ENCODE peak calls at places on chromosomes 1 and 21, in eight cellular contexts. One of them, this sample, is unnamed. For H3K27me3, the result is how much of the 10 kb centered on the place peaks cover.

GRCh38 chr1:23422313-23422877 is 2.2 kb downstream of the TCEA3 start:
- DNase-seq in esophagus squamous epithelium: no peak
- DNase-seq in colonic mucosa: peak
- DNase-seq in PC-9: no peak
- DNase-seq in heart left ventricle: peak
- DNase-seq in left ventricle myocardium inferior: peak
- DNase-seq in right cardiac atrium: peak
- DNase-seq in brain microvascular endothelial cell: peak
- DNase-seq in this sample: peak

GRCh38 chr1:219324171-219324570 is 150.5 kb downstream of the LYPLAL1 start:
- DNase-seq in esophagus squamous epithelium: no peak
- DNase-seq in colonic mucosa: no peak
- DNase-seq in PC-9: no peak
- DNase-seq in heart left ventricle: no peak
- DNase-seq in left ventricle myocardium inferior: no peak
- DNase-seq in right cardiac atrium: no peak
- DNase-seq in brain microvascular endothelial cell: no peak
- DNase-seq in this sample: no peak

GRCh38 chr21:42427809-42428419 is 24.2 kb downstream of the UBASH3A start:
- DNase-seq in esophagus squamous epithelium: no peak
- DNase-seq in colonic mucosa: no peak
- DNase-seq in PC-9: no peak
- DNase-seq in heart left ventricle: no peak
- DNase-seq in left ventricle myocardium inferior: no peak
- DNase-seq in right cardiac atrium: no peak
- DNase-seq in brain microvascular endothelial cell: no peak
- DNase-seq in this sample: no peak

GRCh38 chr1:24283326-24284155 is 35.6 kb upstream of the GRHL3 start:
- DNase-seq in esophagus squamous epithelium: no peak
- DNase-seq in colonic mucosa: peak
- DNase-seq in PC-9: peak
- DNase-seq in heart left ventricle: no peak
- DNase-seq in left ventricle myocardium inferior: no peak
- DNase-seq in right cardiac atrium: no peak
- DNase-seq in brain microvascular endothelial cell: peak
- DNase-seq in this sample: peak

GRCh38 chr1:205515781-205516253 is 11.3 kb downstream of the CDK18 start:
- DNase-seq in esophagus squamous epithelium: no peak
- DNase-seq in colonic mucosa: no peak
- DNase-seq in PC-9: no peak
- DNase-seq in heart left ventricle: peak
- DNase-seq in left ventricle myocardium inferior: peak
- DNase-seq in right cardiac atrium: no peak
- DNase-seq in brain microvascular endothelial cell: peak
- DNase-seq in this sample: peak

GRCh38 chr1:234585333-234586055 is 24.5 kb downstream of the IRF2BP2 start:
- DNase-seq in esophagus squamous epithelium: no peak
- DNase-seq in colonic mucosa: no peak
- DNase-seq in PC-9: no peak
- DNase-seq in heart left ventricle: no peak
- DNase-seq in left ventricle myocardium inferior: no peak
- DNase-seq in right cardiac atrium: no peak
- DNase-seq in brain microvascular endothelial cell: peak
- DNase-seq in this sample: no peak

GRCh38 chr1:150813028-150813707 is 5.1 kb upstream of the CTSK start:
- DNase-seq in esophagus squamous epithelium: no peak
- DNase-seq in colonic mucosa: peak
- DNase-seq in PC-9: peak
- DNase-seq in heart left ventricle: peak
- DNase-seq in left ventricle myocardium inferior: peak
- DNase-seq in right cardiac atrium: peak
- DNase-seq in brain microvascular endothelial cell: peak
- DNase-seq in this sample: peak

GRCh38 chr1:47437518-47438320 is at the start of gene FOXD2:
- DNase-seq in esophagus squamous epithelium: no peak
- DNase-seq in colonic mucosa: peak
- DNase-seq in PC-9: peak
- DNase-seq in heart left ventricle: peak
- DNase-seq in left ventricle myocardium inferior: peak
- DNase-seq in right cardiac atrium: peak
- DNase-seq in brain microvascular endothelial cell: peak
- DNase-seq in this sample: peak

GRCh38 chr1:94022471-94023189 is 98.3 kb downstream of the ABCA4 start:
- DNase-seq in esophagus squamous epithelium: no peak
- DNase-seq in colonic mucosa: no peak
- DNase-seq in PC-9: peak
- DNase-seq in heart left ventricle: no peak
- DNase-seq in left ventricle myocardium inferior: no peak
- DNase-seq in right cardiac atrium: peak
- DNase-seq in brain microvascular endothelial cell: peak
- DNase-seq in this sample: no peak

GRCh38 chr1:54480201-54480848 is 67.7 kb upstream of the ACOT11 start:
- DNase-seq in esophagus squamous epithelium: no peak
- DNase-seq in colonic mucosa: no peak
- DNase-seq in PC-9: no peak
- DNase-seq in heart left ventricle: no peak
- DNase-seq in left ventricle myocardium inferior: no peak
- DNase-seq in right cardiac atrium: no peak
- DNase-seq in brain microvascular endothelial cell: no peak
- DNase-seq in this sample: no peak

GRCh38 chr21:32083175-32083574 is 195.7 kb downstream of the MIS18A start:
- DNase-seq in esophagus squamous epithelium: no peak
- DNase-seq in colonic mucosa: no peak
- DNase-seq in PC-9: no peak
- DNase-seq in heart left ventricle: no peak
- DNase-seq in left ventricle myocardium inferior: no peak
- DNase-seq in right cardiac atrium: no peak
- DNase-seq in brain microvascular endothelial cell: no peak
- DNase-seq in this sample: no peak

GRCh38 chr1:31434101-31434871 is 21.3 kb downstream of the SERINC2 start:
- DNase-seq in esophagus squamous epithelium: no peak
- DNase-seq in colonic mucosa: no peak
- DNase-seq in PC-9: no peak
- DNase-seq in heart left ventricle: no peak
- DNase-seq in left ventricle myocardium inferior: no peak
- DNase-seq in right cardiac atrium: no peak
- DNase-seq in brain microvascular endothelial cell: no peak
- DNase-seq in this sample: no peak

GRCh38 chr1:59379028-59379728 is 82.3 kb downstream of the FGGY start:
- DNase-seq in esophagus squamous epithelium: no peak
- DNase-seq in colonic mucosa: no peak
- DNase-seq in PC-9: no peak
- DNase-seq in heart left ventricle: no peak
- DNase-seq in left ventricle myocardium inferior: no peak
- DNase-seq in right cardiac atrium: no peak
- DNase-seq in brain microvascular endothelial cell: peak
- DNase-seq in this sample: no peak

GRCh38 chr21:37393030-37393429 is 26.5 kb downstream of the DYRK1A start:
- DNase-seq in esophagus squamous epithelium: no peak
- DNase-seq in colonic mucosa: no peak
- DNase-seq in PC-9: no peak
- DNase-seq in heart left ventricle: no peak
- DNase-seq in left ventricle myocardium inferior: no peak
- DNase-seq in right cardiac atrium: no peak
- DNase-seq in brain microvascular endothelial cell: no peak
- DNase-seq in this sample: no peak

GRCh38 chr1:206809504-206810084 is 37.3 kb upstream of the IL10 start:
- DNase-seq in esophagus squamous epithelium: no peak
- DNase-seq in colonic mucosa: peak
- DNase-seq in PC-9: peak
- DNase-seq in heart left ventricle: no peak
- DNase-seq in left ventricle myocardium inferior: no peak
- DNase-seq in right cardiac atrium: no peak
- DNase-seq in brain microvascular endothelial cell: peak
- DNase-seq in this sample: peak

GRCh38 chr1:9235123-9235513 is 544 bp downstream of the H6PD start:
- DNase-seq in esophagus squamous epithelium: no peak
- DNase-seq in colonic mucosa: peak
- DNase-seq in PC-9: no peak
- DNase-seq in heart left ventricle: peak
- DNase-seq in left ventricle myocardium inferior: no peak
- DNase-seq in right cardiac atrium: peak
- DNase-seq in brain microvascular endothelial cell: peak
- DNase-seq in this sample: peak

GRCh38 chr1:57551476-57551875 is 127.6 kb upstream of the DAB1 start:
- DNase-seq in esophagus squamous epithelium: no peak
- DNase-seq in colonic mucosa: no peak
- DNase-seq in PC-9: no peak
- DNase-seq in heart left ventricle: no peak
- DNase-seq in left ventricle myocardium inferior: no peak
- DNase-seq in right cardiac atrium: no peak
- DNase-seq in brain microvascular endothelial cell: no peak
- DNase-seq in this sample: no peak

GRCh38 chr1:9653783-9654517 is 2.4 kb downstream of the PIK3CD start:
- DNase-seq in esophagus squamous epithelium: no peak
- DNase-seq in colonic mucosa: no peak
- DNase-seq in PC-9: no peak
- DNase-seq in heart left ventricle: no peak
- DNase-seq in left ventricle myocardium inferior: no peak
- DNase-seq in right cardiac atrium: no peak
- DNase-seq in brain microvascular endothelial cell: no peak
- DNase-seq in this sample: no peak

GRCh38 chr1:219143735-219144134 is 29.9 kb upstream of the LYPLAL1 start:
- DNase-seq in esophagus squamous epithelium: no peak
- DNase-seq in colonic mucosa: no peak
- DNase-seq in PC-9: no peak
- DNase-seq in heart left ventricle: no peak
- DNase-seq in left ventricle myocardium inferior: no peak
- DNase-seq in right cardiac atrium: no peak
- DNase-seq in brain microvascular endothelial cell: peak
- DNase-seq in this sample: no peak

GRCh38 chr1:4978660-4979390 is 324.4 kb downstream of the AJAP1 start:
- DNase-seq in esophagus squamous epithelium: no peak
- DNase-seq in colonic mucosa: no peak
- DNase-seq in PC-9: no peak
- DNase-seq in heart left ventricle: no peak
- DNase-seq in left ventricle myocardium inferior: no peak
- DNase-seq in right cardiac atrium: no peak
- DNase-seq in brain microvascular endothelial cell: no peak
- DNase-seq in this sample: no peak

GRCh38 chr1:204080163-204080903 is 7.4 kb downstream of the SOX13 start:
- DNase-seq in esophagus squamous epithelium: no peak
- DNase-seq in colonic mucosa: peak
- DNase-seq in PC-9: peak
- DNase-seq in heart left ventricle: peak
- DNase-seq in left ventricle myocardium inferior: peak
- DNase-seq in right cardiac atrium: peak
- DNase-seq in brain microvascular endothelial cell: peak
- DNase-seq in this sample: peak
- H3K4me3 ChIP-seq in esophagus squamous epithelium: no peak
- H3K4me3 ChIP-seq in colonic mucosa: no peak
- H3K4me3 ChIP-seq in PC-9: peak
- H3K4me3 ChIP-seq in heart left ventricle: no peak
- H3K4me3 ChIP-seq in left ventricle myocardium inferior: peak
- H3K4me3 ChIP-seq in right cardiac atrium: no peak
- H3K4me3 ChIP-seq in brain microvascular endothelial cell: no peak
- H3K4me3 ChIP-seq in this sample: no peak

GRCh38 chr1:154787171-154787570 is 82.9 kb downstream of the KCNN3 start:
- DNase-seq in esophagus squamous epithelium: no peak
- DNase-seq in colonic mucosa: no peak
- DNase-seq in PC-9: no peak
- DNase-seq in heart left ventricle: no peak
- DNase-seq in left ventricle myocardium inferior: no peak
- DNase-seq in right cardiac atrium: no peak
- DNase-seq in brain microvascular endothelial cell: no peak
- DNase-seq in this sample: no peak
- H3K27me3 ChIP-seq in esophagus squamous epithelium: under half
- H3K27me3 ChIP-seq in colonic mucosa: under half
- H3K27me3 ChIP-seq in PC-9: half or more
- H3K27me3 ChIP-seq in heart left ventricle: under half
- H3K27me3 ChIP-seq in left ventricle myocardium inferior: under half
- H3K27me3 ChIP-seq in right cardiac atrium: under half
- H3K27me3 ChIP-seq in brain microvascular endothelial cell: under half
- H3K27me3 ChIP-seq in this sample: under half

GRCh38 chr21:38503588-38503987 is 5.3 kb upstream of the ERG start:
- DNase-seq in esophagus squamous epithelium: no peak
- DNase-seq in colonic mucosa: no peak
- DNase-seq in PC-9: no peak
- DNase-seq in heart left ventricle: no peak
- DNase-seq in left ventricle myocardium inferior: no peak
- DNase-seq in right cardiac atrium: no peak
- DNase-seq in brain microvascular endothelial cell: peak
- DNase-seq in this sample: no peak
- H3K4me3 ChIP-seq in esophagus squamous epithelium: no peak
- H3K4me3 ChIP-seq in colonic mucosa: no peak
- H3K4me3 ChIP-seq in PC-9: no peak
- H3K4me3 ChIP-seq in heart left ventricle: peak
- H3K4me3 ChIP-seq in left ventricle myocardium inferior: peak
- H3K4me3 ChIP-seq in right cardiac atrium: peak
- H3K4me3 ChIP-seq in brain microvascular endothelial cell: no peak
- H3K4me3 ChIP-seq in this sample: no peak

DNA sequence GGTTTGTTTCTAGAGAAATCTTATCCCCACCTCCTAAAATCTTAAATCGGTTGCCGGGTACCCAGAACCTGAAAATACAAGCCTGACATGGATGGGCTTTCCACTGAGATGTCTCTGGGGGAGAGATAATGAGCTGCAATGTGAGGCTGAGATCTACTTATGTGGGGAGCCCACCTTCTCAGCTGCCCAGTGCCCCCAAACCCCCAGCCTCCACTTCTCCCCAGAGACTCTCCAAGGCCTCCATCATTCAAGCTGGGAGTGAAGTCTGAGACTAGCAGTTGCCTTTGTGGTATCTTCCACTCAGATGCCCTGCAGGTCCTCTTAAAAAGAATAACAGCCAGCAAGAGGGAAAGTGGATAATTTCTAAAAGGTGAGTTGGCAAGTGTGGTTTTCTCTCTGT is 11.7 kb upstream of the ACTRT2 start:
- DNase-seq in esophagus squamous epithelium: no peak
- DNase-seq in colonic mucosa: no peak
- DNase-seq in PC-9: no peak
- DNase-seq in heart left ventricle: no peak
- DNase-seq in left ventricle myocardium inferior: no peak
- DNase-seq in right cardiac atrium: no peak
- DNase-seq in brain microvascular endothelial cell: no peak
- DNase-seq in this sample: no peak
- H3K27me3 ChIP-seq in esophagus squamous epithelium: under half
- H3K27me3 ChIP-seq in colonic mucosa: under half
- H3K27me3 ChIP-seq in PC-9: half or more
- H3K27me3 ChIP-seq in heart left ventricle: under half
- H3K27me3 ChIP-seq in left ventricle myocardium inferior: half or more
- H3K27me3 ChIP-seq in right cardiac atrium: under half
- H3K27me3 ChIP-seq in brain microvascular endothelial cell: under half
- H3K27me3 ChIP-seq in this sample: under half